ENCODE peak calls at places on chromosomes 4 and X, in four cellular contexts. K is HepG2, R is HCT116, S is GM12878. I is an unnamed sample.
A peak's percentile ranks its signal among the peaks of the same experiment; 100 is the strongest.

GRCh38 chrX:68940601-68941000 is 111.8 kb downstream of the EFNB1 start:
- DNase-seq in K (no peak), R (no peak), S (no peak), I (peak; percentile 1)

GRCh38 chr4:83010522-83011318 is at the start of gene LIN54:
- DNase-seq in K (peak; percentile 90), R (peak; percentile 27), S (no peak), I (peak; percentile 76)

GRCh38 chr4:1945912-1946311 is 62.9 kb downstream of the NELFA start:
- DNase-seq in K (no peak), R (no peak), S (no peak), I (no peak)

GRCh38 chr4:57442834-57443291 is 332.7 kb upstream of the IGFBP7 start:
- DNase-seq in K (peak; percentile 26), R (no peak), S (no peak), I (peak; percentile 17)

GRCh38 chr4:52941450-52941849 is 79.3 kb downstream of the RASL11B start:
- DNase-seq in K (no peak), R (no peak), S (no peak), I (no peak)

GRCh38 chr4:152346979-152347378 is 188.9 kb downstream of the FBXW7 start:
- DNase-seq in K (no peak), R (no peak), S (no peak), I (no peak)

GRCh38 chr4:154590329-154591006 is at the start of gene FGA:
- DNase-seq in K (peak; percentile 99), R (no peak), S (no peak), I (no peak)

GRCh38 chr4:145829629-145830395 is 108.8 kb downstream of the ZNF827 start:
- DNase-seq in K (no peak), R (no peak), S (no peak), I (no peak)

GRCh38 chr4:15198070-15198727 is 195.9 kb downstream of the CPEB2 start:
- DNase-seq in K (no peak), R (no peak), S (no peak), I (no peak)

GRCh38 chr4:34720563-34720962 is 1523.8 kb downstream of the ARAP2 start:
- DNase-seq in K (peak; percentile 17), R (peak; percentile 27), S (no peak), I (peak; percentile 11)

GRCh38 chr4:20192754-20193521 is 58.8 kb upstream of the SLIT2 start:
- DNase-seq in K (no peak), R (no peak), S (no peak), I (no peak)

GRCh38 chr4:101119141-101119540 is 228.2 kb downstream of the PPP3CA start:
- DNase-seq in K (no peak), R (no peak), S (no peak), I (no peak)

GRCh38 chr4:74161676-74162450 is 3.9 kb downstream of the MTHFD2L start:
- DNase-seq in K (no peak), R (no peak), S (no peak), I (no peak)

GRCh38 chrX:138020941-138021340 is 455.0 kb downstream of the ZIC3 start:
- DNase-seq in K (no peak), R (no peak), S (no peak), I (no peak)

GRCh38 chr4:25950476-25951389 is 36.7 kb downstream of the SMIM20 start:
- DNase-seq in K (peak; percentile 13), R (no peak), S (no peak), I (no peak)

GRCh38 chrX:48480583-48480982 is 4.6 kb downstream of the FTSJ1 start:
- DNase-seq in K (no peak), R (no peak), S (no peak), I (no peak)

GRCh38 chr4:11632015-11632414 is 203.3 kb upstream of the HS3ST1 start:
- DNase-seq in K (no peak), R (no peak), S (no peak), I (no peak)

GRCh38 chr4:48858130-48858529 is 27.2 kb downstream of the OCIAD1 start:
- DNase-seq in K (no peak), R (no peak), S (no peak), I (no peak)

GRCh38 chr4:153161599-153161971 is 42.7 kb upstream of the TRIM2 start:
- DNase-seq in K (no peak), R (no peak), S (no peak), I (no peak)

GRCh38 chr4:34636623-34637022 is 1607.7 kb downstream of the ARAP2 start:
- DNase-seq in K (no peak), R (no peak), S (no peak), I (no peak)

GRCh38 chrX:136319600-136319999 is 18.8 kb downstream of the ADGRG4 start:
- DNase-seq in K (no peak), R (no peak), S (no peak), I (no peak)

GRCh38 chr4:44256414-44256813 is 192.2 kb downstream of the KCTD8 start:
- DNase-seq in K (no peak), R (no peak), S (no peak), I (no peak)

GRCh38 chr4:162977788-162978187 is 188.9 kb downstream of the NAF1 start:
- DNase-seq in K (no peak), R (no peak), S (no peak), I (no peak)

GRCh38 chr4:137125011-137125410 is 407.3 kb downstream of the PCDH18 start:
- DNase-seq in K (no peak), R (peak; percentile 22), S (no peak), I (no peak)

GRCh38 chrX:77785400-77785745 is 643 bp downstream of the ATRX start:
- DNase-seq in K (no peak), R (no peak), S (no peak), I (peak; percentile 46)

GRCh38 chr4:145083891-145084640 is 13.9 kb downstream of the ANAPC10 start:
- DNase-seq in K (peak; percentile 10), R (peak; percentile 45), S (no peak), I (no peak)

GRCh38 chr4:58723954-58724353 is 1613.8 kb upstream of the IGFBP7 start:
- DNase-seq in K (no peak), R (no peak), S (no peak), I (no peak)

GRCh38 chrX:145003443-145003842 is 243.9 kb upstream of the SPANXN1 start:
- DNase-seq in K (no peak), R (no peak), S (no peak), I (no peak)

GRCh38 chr4:10565166-10565780 is 108.0 kb upstream of the ZNF518B start:
- DNase-seq in K (no peak), R (no peak), S (no peak), I (no peak)

GRCh38 chrX:130545796-130546195 is 144.0 kb downstream of the RBMX2 start:
- DNase-seq in K (no peak), R (no peak), S (no peak), I (no peak)

GRCh38 chr4:32987111-32987510 is 2266.9 kb downstream of the PCDH7 start:
- DNase-seq in K (no peak), R (no peak), S (no peak), I (no peak)

GRCh38 chr4:42627887-42628646 is 28.8 kb downstream of the ATP8A1 start:
- DNase-seq in K (no peak), R (no peak), S (peak; percentile 97), I (no peak)

GRCh38 chr4:52957220-52957686 is 95.1 kb downstream of the RASL11B start:
- DNase-seq in K (no peak), R (no peak), S (no peak), I (no peak)

GRCh38 chr4:57102050-57102564 is 8.1 kb downstream of the IGFBP7 start:
- DNase-seq in K (peak; percentile 52), R (no peak), S (no peak), I (no peak)

GRCh38 chr4:173560896-173561295 is 30.9 kb upstream of the HAND2 start:
- DNase-seq in K (no peak), R (no peak), S (no peak), I (no peak)

GRCh38 chrX:140393507-140393906 is 111.4 kb downstream of the SOX3 start:
- DNase-seq in K (no peak), R (no peak), S (no peak), I (no peak)
- TF ChIP-seq REST in K (no peak), R (no peak), S (no peak), I (no peak)

GRCh38 chr4:99356992-99357391 is 4.4 kb upstream of the ADH1C start:
- DNase-seq in K (no peak), R (no peak), S (no peak), I (no peak)

GRCh38 chr4:99359480-99360204 is 7.1 kb upstream of the ADH1C start:
- DNase-seq in K (no peak), R (no peak), S (no peak), I (no peak)

GRCh38 chr4:99362768-99363167 is 10.2 kb upstream of the ADH1C start:
- DNase-seq in K (no peak), R (no peak), S (no peak), I (no peak)

GRCh38 chr4:99366491-99366890 is 13.9 kb upstream of the ADH1C start:
- DNase-seq in K (no peak), R (no peak), S (no peak), I (no peak)

GRCh38 chr4:99361268-99361922 is 8.8 kb upstream of the ADH1C start:
- DNase-seq in K (no peak), R (no peak), S (no peak), I (no peak)
- TF ChIP-seq ATF3 in K (no peak), R (no peak), S (no peak), I (no peak)

GRCh38 chrX:13256562-13256961 is 63.3 kb downstream of the ATXN3L start:
- DNase-seq in K (no peak), R (no peak), S (peak; percentile 40), I (no peak)
- TF ChIP-seq REST in K (no peak), R (no peak), S (no peak), I (no peak)

GRCh38 chr4:147312376-147313046 is 168.4 kb upstream of the EDNRA start:
- DNase-seq in K (no peak), R (no peak), S (no peak), I (no peak)
- TF ChIP-seq ATF3 in K (no peak), R (no peak), S (no peak), I (no peak)

GRCh38 chrX:118346258-118347094 is 570 bp downstream of the WDR44 start:
- DNase-seq in K (peak; percentile 7), R (no peak), S (no peak), I (peak; percentile 67)
- TF ChIP-seq REST in K (no peak), R (no peak), S (no peak), I (peak; percentile 36)

GRCh38 chr4:182746876-182747275 is 170.3 kb downstream of the DCTD start:
- DNase-seq in K (no peak), R (no peak), S (no peak), I (no peak)
- TF ChIP-seq ATF3 in K (no peak), R (no peak), S (no peak), I (no peak)

GRCh38 chrX:49840679-49841078 is 11.6 kb downstream of the PAGE4 start:
- DNase-seq in K (peak; percentile 83), R (peak; percentile 57), S (peak; percentile 15), I (peak; percentile 68)
- TF ChIP-seq REST in K (no peak), R (no peak), S (no peak), I (no peak)

DNA sequence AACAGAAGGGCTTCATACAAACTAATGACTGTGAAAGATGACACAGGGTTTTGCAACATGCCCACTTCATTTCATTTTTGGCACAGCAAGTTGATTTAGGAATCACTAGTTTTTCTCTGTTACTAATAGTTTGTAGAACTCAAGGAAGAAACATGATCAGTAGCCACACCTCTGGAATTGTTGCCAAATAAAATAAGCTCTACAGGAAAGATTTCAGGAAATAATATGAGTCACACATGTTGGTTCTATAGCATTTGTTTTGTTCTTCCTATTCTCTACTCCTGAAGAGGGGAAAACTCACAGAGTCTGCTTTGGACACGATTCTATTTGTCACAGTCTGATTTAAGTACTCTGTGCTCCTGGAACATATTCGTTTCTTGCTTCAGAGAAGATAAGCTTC is 255.4 kb downstream of the TLL1 start:
- DNase-seq in K (no peak), R (no peak), S (no peak), I (no peak)
- TF ChIP-seq ATF3 in K (no peak), R (no peak), S (no peak), I (no peak)

GRCh38 chr4:84849051-84849640 is 117.3 kb downstream of the WDFY3 start:
- DNase-seq in K (no peak), R (no peak), S (no peak), I (no peak)
- TF ChIP-seq REST in K (no peak), R (no peak), S (no peak), I (no peak)